ENCODE peak calls at places on chromosomes 1 and 21, in four cellular contexts. One of them, this sample, is unnamed. For H3K79me2, the result is how much of the 10 kb centered on the place peaks cover.

GRCh38 chr1:212525479-212526110 is 83.0 kb upstream of the ATF3 start:
- DNase-seq in GM12878: no peak
- DNase-seq in GM23248: peak
- DNase-seq in Karpas-422: no peak
- DNase-seq in this sample: no peak

GRCh38 chr1:58823481-58824010 is 39.7 kb upstream of the JUN start:
- DNase-seq in GM12878: no peak
- DNase-seq in GM23248: peak
- DNase-seq in Karpas-422: peak
- DNase-seq in this sample: peak

GRCh38 chr1:201059871-201060555 is 36.5 kb upstream of the KIF21B start:
- DNase-seq in GM12878: no peak
- DNase-seq in GM23248: no peak
- DNase-seq in Karpas-422: no peak
- DNase-seq in this sample: peak

GRCh38 chr21:33856893-33857527 is 58.6 kb downstream of the ATP5PO start:
- DNase-seq in GM12878: no peak
- DNase-seq in GM23248: no peak
- DNase-seq in Karpas-422: no peak
- DNase-seq in this sample: no peak

GRCh38 chr1:150567341-150567716 is 12.1 kb downstream of the MCL1 start:
- DNase-seq in GM12878: peak
- DNase-seq in GM23248: peak
- DNase-seq in Karpas-422: no peak
- DNase-seq in this sample: no peak

GRCh38 chr1:53547321-53547720 is 88.1 kb downstream of the DMRTB1 start:
- DNase-seq in GM12878: no peak
- DNase-seq in GM23248: no peak
- DNase-seq in Karpas-422: no peak
- DNase-seq in this sample: no peak

GRCh38 chr1:201016943-201017827 is 6.3 kb downstream of the KIF21B start:
- DNase-seq in GM12878: no peak
- DNase-seq in GM23248: no peak
- DNase-seq in Karpas-422: no peak
- DNase-seq in this sample: no peak

GRCh38 chr21:39452965-39453332 is 1.2 kb downstream of the SH3BGR start:
- DNase-seq in GM12878: no peak
- DNase-seq in GM23248: no peak
- DNase-seq in Karpas-422: no peak
- DNase-seq in this sample: no peak

GRCh38 chr1:185401019-185401418 is 84.0 kb upstream of the IVNS1ABP start:
- DNase-seq in GM12878: no peak
- DNase-seq in GM23248: peak
- DNase-seq in Karpas-422: no peak
- DNase-seq in this sample: peak

GRCh38 chr1:110164951-110165350 is 14.7 kb downstream of the SLC6A17 start:
- DNase-seq in GM12878: no peak
- DNase-seq in GM23248: no peak
- DNase-seq in Karpas-422: no peak
- DNase-seq in this sample: no peak

GRCh38 chr1:11938722-11939526 is 4.4 kb downstream of the PLOD1 start:
- DNase-seq in GM12878: no peak
- DNase-seq in GM23248: peak
- DNase-seq in Karpas-422: no peak
- DNase-seq in this sample: no peak

GRCh38 chr1:17998889-17999288 is 108.7 kb upstream of the IGSF21 start:
- DNase-seq in GM12878: no peak
- DNase-seq in GM23248: peak
- DNase-seq in Karpas-422: peak
- DNase-seq in this sample: no peak

GRCh38 chr1:91789273-91789997 is 96.5 kb downstream of the TGFBR3 start:
- DNase-seq in GM12878: no peak
- DNase-seq in GM23248: no peak
- DNase-seq in Karpas-422: no peak
- DNase-seq in this sample: no peak

GRCh38 chr21:46295996-46296752 is 10.0 kb downstream of the YBEY start:
- DNase-seq in GM12878: no peak
- DNase-seq in GM23248: peak
- DNase-seq in Karpas-422: no peak
- DNase-seq in this sample: peak

GRCh38 chr21:43290529-43291346 is 121.9 kb downstream of the CRYAA start:
- DNase-seq in GM12878: no peak
- DNase-seq in GM23248: no peak
- DNase-seq in Karpas-422: peak
- DNase-seq in this sample: no peak

GRCh38 chr1:154961497-154962237 is at the start of gene PYGO2:
- DNase-seq in GM12878: no peak
- DNase-seq in GM23248: peak
- DNase-seq in Karpas-422: peak
- DNase-seq in this sample: peak

GRCh38 chr1:210339500-210339899 is 10.8 kb downstream of the HHAT start:
- DNase-seq in GM12878: no peak
- DNase-seq in GM23248: no peak
- DNase-seq in Karpas-422: no peak
- DNase-seq in this sample: no peak

GRCh38 chr21:43193651-43194302 is 25.0 kb downstream of the CRYAA start:
- DNase-seq in GM12878: no peak
- DNase-seq in GM23248: peak
- DNase-seq in Karpas-422: peak
- DNase-seq in this sample: peak

GRCh38 chr21:22981819-22982218 is 1983.6 kb downstream of the NCAM2 start:
- DNase-seq in GM12878: no peak
- DNase-seq in GM23248: no peak
- DNase-seq in Karpas-422: no peak
- DNase-seq in this sample: no peak

GRCh38 chr1:94954292-94955220 is 27.6 kb upstream of the CNN3 start:
- DNase-seq in GM12878: no peak
- DNase-seq in GM23248: no peak
- DNase-seq in Karpas-422: no peak
- DNase-seq in this sample: no peak

GRCh38 chr1:46489638-46490602 is at the start of gene DMBX1:
- DNase-seq in GM12878: no peak
- DNase-seq in GM23248: peak
- DNase-seq in Karpas-422: peak
- DNase-seq in this sample: no peak

DNA sequence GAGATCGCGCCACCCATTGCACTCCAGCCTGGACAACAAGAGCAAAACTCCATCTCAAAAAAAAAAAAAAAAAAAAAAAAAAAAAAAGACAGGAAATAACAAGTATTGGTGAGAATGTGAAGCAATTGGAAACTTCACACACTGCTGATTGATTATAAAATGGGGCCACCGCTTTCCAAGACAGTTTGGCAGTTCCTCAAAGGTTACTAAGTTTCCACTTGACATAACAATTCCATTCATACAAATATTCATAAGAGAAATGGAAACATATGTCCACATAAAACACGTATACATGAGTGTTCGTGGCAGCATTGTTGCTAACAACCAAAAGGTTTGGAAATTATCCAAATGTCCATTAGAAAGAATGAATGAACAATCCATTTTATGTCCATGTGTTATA is 26.3 kb downstream of the USP24 start:
- DNase-seq in GM12878: no peak
- DNase-seq in GM23248: peak
- DNase-seq in Karpas-422: no peak
- DNase-seq in this sample: no peak
- H3K79me2 ChIP-seq in GM12878: under half
- H3K79me2 ChIP-seq in GM23248: half or more
- H3K79me2 ChIP-seq in Karpas-422: half or more
- H3K79me2 ChIP-seq in this sample: half or more

GRCh38 chr1:224123136-224123535 is 9.2 kb downstream of the FBXO28 start:
- DNase-seq in GM12878: no peak
- DNase-seq in GM23248: no peak
- DNase-seq in Karpas-422: no peak
- DNase-seq in this sample: no peak

GRCh38 chr1:224113918-224114786 is at the start of gene FBXO28:
- DNase-seq in GM12878: peak
- DNase-seq in GM23248: peak
- DNase-seq in Karpas-422: peak
- DNase-seq in this sample: peak

GRCh38 chr1:224116131-224116530 is 2.2 kb downstream of the FBXO28 start:
- DNase-seq in GM12878: peak
- DNase-seq in GM23248: peak
- DNase-seq in Karpas-422: peak
- DNase-seq in this sample: peak

GRCh38 chr1:224114787-224115175 is 870 bp downstream of the FBXO28 start:
- DNase-seq in GM12878: no peak
- DNase-seq in GM23248: peak
- DNase-seq in Karpas-422: no peak
- DNase-seq in this sample: peak

GRCh38 chr1:224118688-224119087 is 4.8 kb downstream of the FBXO28 start:
- DNase-seq in GM12878: no peak
- DNase-seq in GM23248: no peak
- DNase-seq in Karpas-422: no peak
- DNase-seq in this sample: no peak
- H3K79me2 ChIP-seq in GM12878: half or more
- H3K79me2 ChIP-seq in GM23248: half or more
- H3K79me2 ChIP-seq in Karpas-422: half or more
- H3K79me2 ChIP-seq in this sample: half or more

GRCh38 chr1:234659538-234659937 is 49.6 kb upstream of the IRF2BP2 start:
- DNase-seq in GM12878: no peak
- DNase-seq in GM23248: peak
- DNase-seq in Karpas-422: no peak
- DNase-seq in this sample: peak

GRCh38 chr1:234656070-234656875 is 46.3 kb upstream of the IRF2BP2 start:
- DNase-seq in GM12878: no peak
- DNase-seq in GM23248: no peak
- DNase-seq in Karpas-422: no peak
- DNase-seq in this sample: peak

GRCh38 chr1:234656981-234657651 is 47.1 kb upstream of the IRF2BP2 start:
- DNase-seq in GM12878: no peak
- DNase-seq in GM23248: peak
- DNase-seq in Karpas-422: no peak
- DNase-seq in this sample: peak

GRCh38 chr1:234660536-234661133 is 50.7 kb upstream of the IRF2BP2 start:
- DNase-seq in GM12878: no peak
- DNase-seq in GM23248: no peak
- DNase-seq in Karpas-422: no peak
- DNase-seq in this sample: no peak

GRCh38 chr1:234658143-234658542 is 48.2 kb upstream of the IRF2BP2 start:
- DNase-seq in GM12878: no peak
- DNase-seq in GM23248: peak
- DNase-seq in Karpas-422: no peak
- DNase-seq in this sample: peak
- H3K79me2 ChIP-seq in GM12878: under half
- H3K79me2 ChIP-seq in GM23248: under half
- H3K79me2 ChIP-seq in Karpas-422: under half
- H3K79me2 ChIP-seq in this sample: under half

GRCh38 chr1:156743367-156744302 is 2.7 kb upstream of the MRPL24 start:
- DNase-seq in GM12878: no peak
- DNase-seq in GM23248: no peak
- DNase-seq in Karpas-422: no peak
- DNase-seq in this sample: no peak
- H3K79me2 ChIP-seq in GM12878: half or more
- H3K79me2 ChIP-seq in GM23248: half or more
- H3K79me2 ChIP-seq in Karpas-422: half or more
- H3K79me2 ChIP-seq in this sample: half or more

GRCh38 chr1:22710688-22711024 is at the start of gene EPHB2:
- DNase-seq in GM12878: no peak
- DNase-seq in GM23248: peak
- DNase-seq in Karpas-422: peak
- DNase-seq in this sample: peak
- H3K79me2 ChIP-seq in GM12878: under half
- H3K79me2 ChIP-seq in GM23248: under half
- H3K79me2 ChIP-seq in Karpas-422: under half
- H3K79me2 ChIP-seq in this sample: under half